ENCODE peak calls at places on chromosome 3, in eight cellular contexts. One of them, this sample, is unnamed.

GRCh38 chr3:189630667-189631372 is 369 bp upstream of the TP63 start:
- DNase-seq in CD8-positive, alpha-beta T cell: no peak
- DNase-seq in neural crest cell: no peak
- DNase-seq in body of pancreas: no peak
- DNase-seq in omental fat pad: no peak
- DNase-seq in fibroblast of mammary gland: no peak
- DNase-seq in heart left ventricle: no peak
- DNase-seq in right atrium auricular region: no peak
- DNase-seq in this sample: no peak

GRCh38 chr3:141370065-141370533 is 1.8 kb downstream of the ZBTB38 start:
- DNase-seq in CD8-positive, alpha-beta T cell: peak
- DNase-seq in neural crest cell: peak
- DNase-seq in body of pancreas: peak
- DNase-seq in omental fat pad: no peak
- DNase-seq in fibroblast of mammary gland: peak
- DNase-seq in heart left ventricle: no peak
- DNase-seq in right atrium auricular region: peak
- DNase-seq in this sample: no peak

GRCh38 chr3:12566976-12567375 is 10.1 kb downstream of the MKRN2 start:
- DNase-seq in CD8-positive, alpha-beta T cell: no peak
- DNase-seq in neural crest cell: no peak
- DNase-seq in body of pancreas: no peak
- DNase-seq in omental fat pad: no peak
- DNase-seq in fibroblast of mammary gland: no peak
- DNase-seq in heart left ventricle: no peak
- DNase-seq in right atrium auricular region: no peak
- DNase-seq in this sample: no peak

GRCh38 chr3:114274929-114275328 is 18.9 kb upstream of the TIGIT start:
- DNase-seq in CD8-positive, alpha-beta T cell: no peak
- DNase-seq in neural crest cell: no peak
- DNase-seq in body of pancreas: no peak
- DNase-seq in omental fat pad: no peak
- DNase-seq in fibroblast of mammary gland: peak
- DNase-seq in heart left ventricle: no peak
- DNase-seq in right atrium auricular region: no peak
- DNase-seq in this sample: no peak

GRCh38 chr3:13282986-13283876 is 136.9 kb downstream of the NUP210 start:
- DNase-seq in CD8-positive, alpha-beta T cell: no peak
- DNase-seq in neural crest cell: no peak
- DNase-seq in body of pancreas: no peak
- DNase-seq in omental fat pad: no peak
- DNase-seq in fibroblast of mammary gland: no peak
- DNase-seq in heart left ventricle: no peak
- DNase-seq in right atrium auricular region: no peak
- DNase-seq in this sample: no peak

GRCh38 chr3:134312873-134313838 is 61.1 kb downstream of the AMOTL2 start:
- DNase-seq in CD8-positive, alpha-beta T cell: no peak
- DNase-seq in neural crest cell: peak
- DNase-seq in body of pancreas: peak
- DNase-seq in omental fat pad: no peak
- DNase-seq in fibroblast of mammary gland: peak
- DNase-seq in heart left ventricle: peak
- DNase-seq in right atrium auricular region: peak
- DNase-seq in this sample: no peak

GRCh38 chr3:133494469-133494868 is 79.0 kb upstream of the CDV3 start:
- DNase-seq in CD8-positive, alpha-beta T cell: no peak
- DNase-seq in neural crest cell: peak
- DNase-seq in body of pancreas: no peak
- DNase-seq in omental fat pad: no peak
- DNase-seq in fibroblast of mammary gland: peak
- DNase-seq in heart left ventricle: no peak
- DNase-seq in right atrium auricular region: no peak
- DNase-seq in this sample: no peak

GRCh38 chr3:138257986-138258385 is 70.9 kb downstream of the ARMC8 start:
- DNase-seq in CD8-positive, alpha-beta T cell: no peak
- DNase-seq in neural crest cell: no peak
- DNase-seq in body of pancreas: no peak
- DNase-seq in omental fat pad: no peak
- DNase-seq in fibroblast of mammary gland: no peak
- DNase-seq in heart left ventricle: no peak
- DNase-seq in right atrium auricular region: no peak
- DNase-seq in this sample: no peak

GRCh38 chr3:106826861-106827311 is 550.4 kb upstream of the CCDC54 start:
- DNase-seq in CD8-positive, alpha-beta T cell: no peak
- DNase-seq in neural crest cell: no peak
- DNase-seq in body of pancreas: no peak
- DNase-seq in omental fat pad: no peak
- DNase-seq in fibroblast of mammary gland: no peak
- DNase-seq in heart left ventricle: no peak
- DNase-seq in right atrium auricular region: no peak
- DNase-seq in this sample: no peak

GRCh38 chr3:146747051-146747450 is 141.9 kb upstream of the PLSCR5 start:
- DNase-seq in CD8-positive, alpha-beta T cell: no peak
- DNase-seq in neural crest cell: no peak
- DNase-seq in body of pancreas: no peak
- DNase-seq in omental fat pad: no peak
- DNase-seq in fibroblast of mammary gland: no peak
- DNase-seq in heart left ventricle: no peak
- DNase-seq in right atrium auricular region: no peak
- DNase-seq in this sample: no peak

GRCh38 chr3:184317201-184317600 is 2.8 kb downstream of the EIF4G1 start:
- DNase-seq in CD8-positive, alpha-beta T cell: no peak
- DNase-seq in neural crest cell: no peak
- DNase-seq in body of pancreas: no peak
- DNase-seq in omental fat pad: no peak
- DNase-seq in fibroblast of mammary gland: no peak
- DNase-seq in heart left ventricle: no peak
- DNase-seq in right atrium auricular region: no peak
- DNase-seq in this sample: no peak

GRCh38 chr3:98839846-98840245 is 61.6 kb downstream of the DCBLD2 start:
- DNase-seq in CD8-positive, alpha-beta T cell: no peak
- DNase-seq in neural crest cell: no peak
- DNase-seq in body of pancreas: no peak
- DNase-seq in omental fat pad: no peak
- DNase-seq in fibroblast of mammary gland: no peak
- DNase-seq in heart left ventricle: no peak
- DNase-seq in right atrium auricular region: no peak
- DNase-seq in this sample: no peak

GRCh38 chr3:73592154-73592877 is 32.4 kb downstream of the PDZRN3 start:
- DNase-seq in CD8-positive, alpha-beta T cell: no peak
- DNase-seq in neural crest cell: no peak
- DNase-seq in body of pancreas: no peak
- DNase-seq in omental fat pad: no peak
- DNase-seq in fibroblast of mammary gland: no peak
- DNase-seq in heart left ventricle: no peak
- DNase-seq in right atrium auricular region: no peak
- DNase-seq in this sample: no peak

GRCh38 chr3:58999779-59000170 is 50.0 kb downstream of the CFAP20DC start:
- DNase-seq in CD8-positive, alpha-beta T cell: no peak
- DNase-seq in neural crest cell: no peak
- DNase-seq in body of pancreas: no peak
- DNase-seq in omental fat pad: no peak
- DNase-seq in fibroblast of mammary gland: peak
- DNase-seq in heart left ventricle: no peak
- DNase-seq in right atrium auricular region: no peak
- DNase-seq in this sample: no peak

GRCh38 chr3:123066896-123067688 is at the start of gene PDIA5:
- DNase-seq in CD8-positive, alpha-beta T cell: peak
- DNase-seq in neural crest cell: peak
- DNase-seq in body of pancreas: peak
- DNase-seq in omental fat pad: peak
- DNase-seq in fibroblast of mammary gland: peak
- DNase-seq in heart left ventricle: peak
- DNase-seq in right atrium auricular region: peak
- DNase-seq in this sample: peak

GRCh38 chr3:4271834-4272233 is 31.3 kb upstream of the SETMAR start:
- DNase-seq in CD8-positive, alpha-beta T cell: no peak
- DNase-seq in neural crest cell: peak
- DNase-seq in body of pancreas: no peak
- DNase-seq in omental fat pad: no peak
- DNase-seq in fibroblast of mammary gland: peak
- DNase-seq in heart left ventricle: no peak
- DNase-seq in right atrium auricular region: no peak
- DNase-seq in this sample: no peak

DNA sequence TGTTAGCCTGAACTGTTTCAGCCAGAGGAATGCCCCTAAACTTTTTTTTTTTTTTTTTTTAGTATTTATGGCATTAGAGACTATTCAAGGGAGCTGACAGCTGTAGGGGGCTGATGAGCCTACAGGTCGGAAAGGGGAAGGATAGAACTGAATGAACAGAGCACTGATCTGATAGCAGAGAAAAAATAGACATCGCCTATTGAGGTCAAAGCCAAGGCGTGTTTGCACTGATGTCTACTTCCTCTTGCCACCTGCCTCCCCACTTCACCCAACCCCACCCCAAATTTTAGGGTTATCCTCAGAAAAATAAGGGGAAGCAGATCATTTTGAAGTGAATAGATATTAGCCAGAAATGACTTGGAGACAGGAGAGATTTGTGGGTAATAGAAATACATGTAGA is 3.0 kb upstream of the ZMAT3 start:
- DNase-seq in CD8-positive, alpha-beta T cell: no peak
- DNase-seq in neural crest cell: no peak
- DNase-seq in body of pancreas: no peak
- DNase-seq in omental fat pad: no peak
- DNase-seq in fibroblast of mammary gland: no peak
- DNase-seq in heart left ventricle: no peak
- DNase-seq in right atrium auricular region: no peak
- DNase-seq in this sample: no peak
- TF ChIP-seq CTCF in CD8-positive, alpha-beta T cell: no peak
- TF ChIP-seq CTCF in neural crest cell: no peak
- TF ChIP-seq CTCF in body of pancreas: no peak
- TF ChIP-seq CTCF in omental fat pad: no peak
- TF ChIP-seq CTCF in fibroblast of mammary gland: no peak
- TF ChIP-seq CTCF in heart left ventricle: no peak
- TF ChIP-seq CTCF in right atrium auricular region: no peak
- TF ChIP-seq CTCF in this sample: no peak

GRCh38 chr3:103381286-103381685 is 946.5 kb downstream of the ZPLD1 start:
- DNase-seq in CD8-positive, alpha-beta T cell: no peak
- DNase-seq in neural crest cell: no peak
- DNase-seq in body of pancreas: no peak
- DNase-seq in omental fat pad: no peak
- DNase-seq in fibroblast of mammary gland: no peak
- DNase-seq in heart left ventricle: no peak
- DNase-seq in right atrium auricular region: no peak
- DNase-seq in this sample: no peak
- TF ChIP-seq CTCF in CD8-positive, alpha-beta T cell: no peak
- TF ChIP-seq CTCF in neural crest cell: no peak
- TF ChIP-seq CTCF in body of pancreas: no peak
- TF ChIP-seq CTCF in omental fat pad: no peak
- TF ChIP-seq CTCF in fibroblast of mammary gland: no peak
- TF ChIP-seq CTCF in heart left ventricle: no peak
- TF ChIP-seq CTCF in right atrium auricular region: no peak
- TF ChIP-seq CTCF in this sample: no peak

GRCh38 chr3:127305499-127305898 is 17.7 kb upstream of the PRR20G start:
- DNase-seq in CD8-positive, alpha-beta T cell: no peak
- DNase-seq in neural crest cell: no peak
- DNase-seq in body of pancreas: no peak
- DNase-seq in omental fat pad: no peak
- DNase-seq in fibroblast of mammary gland: no peak
- DNase-seq in heart left ventricle: no peak
- DNase-seq in right atrium auricular region: no peak
- DNase-seq in this sample: no peak

GRCh38 chr3:127307918-127308317 is 20.1 kb upstream of the PRR20G start:
- DNase-seq in CD8-positive, alpha-beta T cell: no peak
- DNase-seq in neural crest cell: no peak
- DNase-seq in body of pancreas: no peak
- DNase-seq in omental fat pad: no peak
- DNase-seq in fibroblast of mammary gland: no peak
- DNase-seq in heart left ventricle: no peak
- DNase-seq in right atrium auricular region: no peak
- DNase-seq in this sample: no peak

GRCh38 chr3:127307431-127307830 is 19.6 kb upstream of the PRR20G start:
- DNase-seq in CD8-positive, alpha-beta T cell: no peak
- DNase-seq in neural crest cell: no peak
- DNase-seq in body of pancreas: peak
- DNase-seq in omental fat pad: no peak
- DNase-seq in fibroblast of mammary gland: no peak
- DNase-seq in heart left ventricle: no peak
- DNase-seq in right atrium auricular region: no peak
- DNase-seq in this sample: no peak

GRCh38 chr3:127306361-127307112 is 18.7 kb upstream of the PRR20G start:
- DNase-seq in CD8-positive, alpha-beta T cell: no peak
- DNase-seq in neural crest cell: no peak
- DNase-seq in body of pancreas: no peak
- DNase-seq in omental fat pad: no peak
- DNase-seq in fibroblast of mammary gland: no peak
- DNase-seq in heart left ventricle: no peak
- DNase-seq in right atrium auricular region: no peak
- DNase-seq in this sample: no peak

DNA sequence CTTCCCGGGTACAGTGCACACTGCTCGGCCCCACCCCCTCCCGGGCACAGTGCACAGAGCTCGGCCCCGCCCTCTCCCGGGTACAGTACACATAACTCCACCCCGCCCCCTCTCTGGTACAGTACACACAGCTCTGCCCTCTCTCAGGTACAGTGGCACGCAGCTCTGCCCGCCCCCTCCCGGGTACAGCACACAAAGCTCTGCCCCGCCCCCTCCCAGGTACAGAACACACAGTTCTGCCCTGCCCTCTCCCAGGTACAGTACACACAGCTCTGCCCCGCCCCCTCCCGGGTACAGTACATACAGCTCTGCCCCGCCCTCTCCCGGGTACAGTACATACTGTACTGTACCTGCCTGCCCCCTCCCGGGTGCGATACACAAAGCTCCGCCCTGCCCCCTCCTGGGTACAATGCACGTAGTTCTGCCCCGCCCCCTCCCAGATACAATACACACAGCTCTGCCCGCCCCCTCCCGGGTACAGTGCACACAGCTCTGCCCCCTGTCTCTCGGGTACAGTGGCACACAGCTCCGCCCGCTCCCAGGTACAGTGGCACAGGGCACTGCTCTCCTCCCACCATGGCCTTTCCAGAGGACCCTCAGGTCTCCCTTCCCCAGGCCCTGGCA is 16.4 kb upstream of the PRR20G start:
- DNase-seq in CD8-positive, alpha-beta T cell: no peak
- DNase-seq in neural crest cell: no peak
- DNase-seq in body of pancreas: peak
- DNase-seq in omental fat pad: no peak
- DNase-seq in fibroblast of mammary gland: no peak
- DNase-seq in heart left ventricle: no peak
- DNase-seq in right atrium auricular region: no peak
- DNase-seq in this sample: no peak
- TF ChIP-seq CTCF in CD8-positive, alpha-beta T cell: no peak
- TF ChIP-seq CTCF in neural crest cell: no peak
- TF ChIP-seq CTCF in body of pancreas: no peak
- TF ChIP-seq CTCF in omental fat pad: no peak
- TF ChIP-seq CTCF in fibroblast of mammary gland: no peak
- TF ChIP-seq CTCF in heart left ventricle: no peak
- TF ChIP-seq CTCF in right atrium auricular region: no peak
- TF ChIP-seq CTCF in this sample: no peak

DNA sequence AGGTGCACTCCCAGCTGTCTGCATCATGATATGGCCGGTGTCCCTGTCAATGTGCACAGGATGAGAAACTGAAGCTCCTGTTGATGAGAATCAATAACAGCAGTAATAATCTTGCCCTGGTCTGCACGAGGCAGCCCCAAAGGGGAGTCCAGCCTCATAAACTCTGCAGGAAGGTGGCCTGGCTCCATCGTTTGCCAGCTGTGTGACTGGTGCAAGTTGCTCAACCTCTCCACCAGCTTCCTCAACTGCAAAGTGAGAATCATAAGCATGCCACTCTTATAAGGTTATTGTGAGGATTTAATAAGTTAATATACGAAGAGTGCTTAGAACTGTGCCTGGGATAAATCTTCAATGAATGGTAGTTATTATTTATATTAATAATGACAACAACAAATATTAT is 203.4 kb upstream of the HES1 start:
- DNase-seq in CD8-positive, alpha-beta T cell: no peak
- DNase-seq in neural crest cell: no peak
- DNase-seq in body of pancreas: no peak
- DNase-seq in omental fat pad: no peak
- DNase-seq in fibroblast of mammary gland: no peak
- DNase-seq in heart left ventricle: no peak
- DNase-seq in right atrium auricular region: no peak
- DNase-seq in this sample: no peak
- TF ChIP-seq CTCF in CD8-positive, alpha-beta T cell: no peak
- TF ChIP-seq CTCF in neural crest cell: no peak
- TF ChIP-seq CTCF in body of pancreas: no peak
- TF ChIP-seq CTCF in omental fat pad: no peak
- TF ChIP-seq CTCF in fibroblast of mammary gland: no peak
- TF ChIP-seq CTCF in heart left ventricle: no peak
- TF ChIP-seq CTCF in right atrium auricular region: no peak
- TF ChIP-seq CTCF in this sample: no peak

This sample was measured in D721Med.